ENCODE peak calls at places on chromosomes 12 and 14, in ten cellular contexts. P is CD4-positive, alpha-beta T cell; G is lower lobe of right lung; T is glutamatergic neuron; C is BJ; M is Panc1; K is GM13977; Q is fibroblast of the aortic adventitia; A is WTC11; Z is mammary epithelial cell. N is an unnamed sample.

GRCh38 chr12:97680751-97681150 is 218.1 kb downstream of the RMST start:
- DNase-seq in P (no peak), G (no peak), T (no peak), C (no peak), M (no peak), K (no peak), Q (no peak), A (no peak), Z (no peak), N (no peak)

GRCh38 chr12:117853600-117853999 is 115.2 kb downstream of the KSR2 start:
- DNase-seq in P (no peak), G (no peak), T (no peak), C (no peak), M (no peak), K (no peak), Q (no peak), A (no peak), Z (peak; percentile 73), N (no peak)

GRCh38 chr14:53796734-53797133 is 159.9 kb downstream of the BMP4 start:
- DNase-seq in P (no peak), G (no peak), T (no peak), C (no peak), M (no peak), K (no peak), Q (no peak), A (no peak), Z (no peak), N (no peak)

GRCh38 chr12:27924350-27925140 is 48.0 kb downstream of the PTHLH start:
- DNase-seq in P (no peak), G (no peak), T (no peak), C (no peak), M (no peak), K (no peak), Q (peak; percentile 64), A (no peak), Z (peak; percentile 16), N (no peak)

GRCh38 chr14:84857571-84857970 is 672.4 kb upstream of the FLRT2 start:
- DNase-seq in P (no peak), G (no peak), T (no peak), C (no peak), M (no peak), K (no peak), Q (no peak), A (no peak), Z (peak; percentile 70), N (no peak)

GRCh38 chr12:32183646-32184045 is 77.0 kb downstream of the BICD1 start:
- DNase-seq in P (no peak), G (no peak), T (no peak), C (no peak), M (no peak), K (no peak), Q (no peak), A (no peak), Z (no peak), N (no peak)

GRCh38 chr14:104438166-104438887 is 141.2 kb upstream of the C14orf180 start:
- DNase-seq in P (no peak), G (peak; percentile 37), T (no peak), C (no peak), M (no peak), K (no peak), Q (no peak), A (no peak), Z (no peak), N (no peak)

GRCh38 chr12:25864287-25864686 is 94.2 kb upstream of the RASSF8 start:
- DNase-seq in P (no peak), G (no peak), T (no peak), C (peak; percentile 9), M (no peak), K (no peak), Q (peak; percentile 18), A (no peak), Z (no peak), N (no peak)

GRCh38 chr12:127191124-127191523 is 1075.8 kb upstream of the TMEM132C start:
- DNase-seq in P (no peak), G (no peak), T (no peak), C (peak; percentile 35), M (no peak), K (no peak), Q (peak; percentile 75), A (no peak), Z (peak; percentile 77), N (no peak)

GRCh38 chr12:109910969-109911348 is 10.9 kb downstream of the TCHP start:
- DNase-seq in P (no peak), G (peak; percentile 47), T (peak; percentile 75), C (no peak), M (no peak), K (no peak), Q (peak; percentile 15), A (peak; percentile 93), Z (no peak), N (peak; percentile 41)

GRCh38 chr14:26190644-26191043 is 407.2 kb downstream of the NOVA1 start:
- DNase-seq in P (no peak), G (no peak), T (no peak), C (no peak), M (no peak), K (no peak), Q (peak; percentile 69), A (no peak), Z (no peak), N (no peak)

GRCh38 chr12:24845615-24846014 is 103.3 kb downstream of the BCAT1 start:
- DNase-seq in P (no peak), G (no peak), T (no peak), C (no peak), M (no peak), K (no peak), Q (peak; percentile 43), A (no peak), Z (no peak), N (no peak)

GRCh38 chr12:87155616-87156015 is 873.6 kb downstream of the C12orf50 start:
- DNase-seq in P (no peak), G (no peak), T (no peak), C (no peak), M (no peak), K (no peak), Q (peak; percentile 89), A (no peak), Z (peak; percentile 57), N (no peak)

GRCh38 chr14:55000381-55000780 is 26.5 kb downstream of the WDHD1 start:
- DNase-seq in P (no peak), G (no peak), T (no peak), C (no peak), M (no peak), K (no peak), Q (no peak), A (no peak), Z (no peak), N (no peak)

GRCh38 chr12:13082866-13083265 is 20.6 kb downstream of the GSG1 start:
- DNase-seq in P (no peak), G (no peak), T (no peak), C (no peak), M (no peak), K (no peak), Q (no peak), A (no peak), Z (no peak), N (no peak)

GRCh38 chr12:13075786-13076570 is 27.5 kb downstream of the GSG1 start:
- DNase-seq in P (no peak), G (no peak), T (no peak), C (no peak), M (no peak), K (no peak), Q (no peak), A (no peak), Z (no peak), N (no peak)

GRCh38 chr12:13075114-13075471 is 28.4 kb downstream of the GSG1 start:
- DNase-seq in P (no peak), G (no peak), T (no peak), C (no peak), M (no peak), K (no peak), Q (peak; percentile 62), A (no peak), Z (no peak), N (no peak)

GRCh38 chr12:13080276-13080675 is 23.2 kb downstream of the GSG1 start:
- DNase-seq in P (no peak), G (no peak), T (no peak), C (no peak), M (no peak), K (no peak), Q (no peak), A (no peak), Z (no peak), N (no peak)

GRCh38 chr12:13079440-13079906 is 24.0 kb downstream of the GSG1 start:
- DNase-seq in P (no peak), G (no peak), T (no peak), C (no peak), M (no peak), K (no peak), Q (no peak), A (no peak), Z (no peak), N (no peak)
- TF ChIP-seq CTCF in P (no peak), G (no peak), T (no peak), C (peak; percentile 3), M (no peak), K (no peak), Q (no peak), A (no peak), Z (no peak), N (no peak)

DNA sequence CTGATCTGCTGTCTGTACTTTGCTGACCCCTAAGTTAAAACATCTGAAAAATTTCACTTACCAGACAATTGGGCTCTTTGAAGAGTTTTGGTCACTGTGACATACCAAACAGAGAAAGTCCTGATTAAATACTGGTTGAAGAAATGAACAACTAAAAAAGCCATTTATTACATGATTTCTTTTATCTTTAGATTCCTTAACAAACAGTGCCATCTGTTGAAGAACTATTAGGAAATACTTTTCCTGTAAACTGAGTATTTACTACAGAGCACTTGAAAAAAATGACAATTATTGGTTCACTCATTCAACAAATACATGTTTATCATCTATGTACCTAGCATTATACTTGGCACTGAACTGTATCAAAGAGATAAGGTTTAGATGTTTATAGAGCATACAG is 6.5 kb upstream of the WASHC4 start:
- DNase-seq in P (no peak), G (no peak), T (no peak), C (no peak), M (no peak), K (no peak), Q (peak; percentile 66), A (no peak), Z (no peak), N (no peak)
- TF ChIP-seq CTCF in P (no peak), G (no peak), T (no peak), C (no peak), M (peak; percentile 27), K (no peak), Q (no peak), A (no peak), Z (no peak), N (no peak)

DNA sequence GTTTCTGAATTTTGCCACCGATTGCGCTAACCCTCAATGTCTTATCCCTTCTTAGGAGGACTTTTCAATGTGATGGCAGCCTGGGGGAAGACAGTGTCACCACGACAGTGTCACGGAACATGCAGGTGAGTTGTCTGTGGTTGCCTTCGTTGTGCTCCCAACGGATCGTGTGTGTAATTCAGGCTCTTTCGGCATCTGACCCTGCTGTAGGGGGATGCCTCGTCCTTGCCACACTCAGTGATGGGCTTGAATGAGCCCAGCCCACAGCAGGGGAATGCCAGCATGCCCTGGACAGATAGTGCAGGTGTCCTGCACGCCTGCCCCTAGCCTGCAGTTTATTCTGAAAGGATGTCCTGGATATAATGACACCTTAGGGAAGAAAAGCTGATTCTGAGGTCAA is 123.8 kb upstream of the RTL1 start:
- DNase-seq in P (no peak), G (no peak), T (peak; percentile 3), C (no peak), M (no peak), K (no peak), Q (no peak), A (no peak), Z (no peak), N (no peak)
- TF ChIP-seq CTCF in P (no peak), G (no peak), T (no peak), C (no peak), M (no peak), K (no peak), Q (no peak), A (no peak), Z (no peak), N (no peak)

GRCh38 chr12:62802981-62803380 is 132.0 kb downstream of the PPM1H start:
- DNase-seq in P (no peak), G (no peak), T (no peak), C (no peak), M (no peak), K (no peak), Q (peak; percentile 45), A (no peak), Z (no peak), N (no peak)
- TF ChIP-seq CTCF in P (no peak), G (no peak), T (no peak), C (peak; percentile 38), M (no peak), K (no peak), Q (peak; percentile 20), A (no peak), Z (no peak), N (no peak)